ENCODE peak calls at places on chromosomes 1 and 21, in four cellular contexts. U, G, Z and B are unnamed samples.

GRCh38 chr1:30109853-30110252 is 613.5 kb downstream of the MATN1 start:
- DNase-seq in U (no peak), G (no peak), Z (no peak), B (no peak)

GRCh38 chr1:1124786-1125642 is 9.1 kb upstream of the C1orf159 start:
- DNase-seq in U (no peak), G (no peak), Z (no peak), B (peak; percentile 49)

GRCh38 chr1:21952806-21953514 is 15.8 kb upstream of the HSPG2 start:
- DNase-seq in U (no peak), G (peak; percentile 35), Z (no peak), B (no peak)

GRCh38 chr1:151834239-151834638 is 2.6 kb upstream of the RORC start:
- DNase-seq in U (peak; percentile 77), G (peak; percentile 44), Z (no peak), B (no peak)

GRCh38 chr1:241336335-241336734 is 20.7 kb downstream of the RGS7 start:
- DNase-seq in U (no peak), G (no peak), Z (no peak), B (no peak)

GRCh38 chr1:85199667-85200366 is 999 bp downstream of the SYDE2 start:
- DNase-seq in U (no peak), G (no peak), Z (no peak), B (no peak)

GRCh38 chr1:92329356-92330129 is 30.7 kb downstream of the RPAP2 start:
- DNase-seq in U (no peak), G (no peak), Z (no peak), B (no peak)

GRCh38 chr1:29752141-29752540 is 515.8 kb downstream of the PTPRU start:
- DNase-seq in U (no peak), G (no peak), Z (peak; percentile 0), B (no peak)

GRCh38 chr1:1431845-1432565 is 3.5 kb upstream of the VWA1 start:
- DNase-seq in U (peak; percentile 91), G (peak; percentile 90), Z (peak; percentile 73), B (peak; percentile 84)

GRCh38 chr1:198121058-198121829 is 35.6 kb upstream of the NEK7 start:
- DNase-seq in U (no peak), G (no peak), Z (no peak), B (no peak)

GRCh38 chr1:103529746-103530145 is 4.2 kb downstream of the RNPC3 start:
- DNase-seq in U (no peak), G (peak; percentile 66), Z (no peak), B (no peak)

GRCh38 chr21:26087223-26087918 is 83.2 kb downstream of the APP start:
- DNase-seq in U (no peak), G (no peak), Z (no peak), B (no peak)

GRCh38 chr1:155759966-155760630 is 71.2 kb downstream of the DAP3 start:
- DNase-seq in U (no peak), G (no peak), Z (no peak), B (no peak)

GRCh38 chr21:41612674-41613250 is 104.8 kb upstream of the TMPRSS2 start:
- DNase-seq in U (no peak), G (peak; percentile 90), Z (peak; percentile 65), B (peak; percentile 65)

GRCh38 chr1:109225248-109226077 is 11.7 kb downstream of the SARS1 start:
- DNase-seq in U (no peak), G (no peak), Z (no peak), B (no peak)

GRCh38 chr1:206002833-206003532 is at the start of gene RAB7B:
- DNase-seq in U (peak; percentile 65), G (peak; percentile 65), Z (peak; percentile 37), B (peak; percentile 76)

GRCh38 chr1:28329395-28330153 is 734 bp downstream of the MED18 start:
- DNase-seq in U (peak; percentile 57), G (peak; percentile 68), Z (no peak), B (peak; percentile 60)

GRCh38 chr1:37038703-37039093 is 4.4 kb upstream of the GRIK3 start:
- DNase-seq in U (no peak), G (no peak), Z (no peak), B (no peak)

GRCh38 chr1:42684139-42684538 is 1.9 kb downstream of the YBX1 start:
- DNase-seq in U (no peak), G (no peak), Z (no peak), B (no peak)

GRCh38 chr1:172699111-172699510 is 40.2 kb downstream of the FASLG start:
- DNase-seq in U (no peak), G (no peak), Z (no peak), B (no peak)

GRCh38 chr1:9291914-9292360 is 757 bp upstream of the SPSB1 start:
- DNase-seq in U (peak; percentile 74), G (peak; percentile 80), Z (peak; percentile 48), B (no peak)

GRCh38 chr21:46421191-46421750 is 37.4 kb upstream of the DIP2A start:
- DNase-seq in U (peak; percentile 45), G (peak; percentile 53), Z (no peak), B (peak; percentile 33)

GRCh38 chr1:157968503-157968902 is 24.9 kb upstream of the KIRREL1 start:
- DNase-seq in U (no peak), G (peak; percentile 68), Z (peak; percentile 27), B (no peak)

GRCh38 chr1:15962671-15963362 is 13.1 kb downstream of the ZBTB17 start:
- DNase-seq in U (no peak), G (no peak), Z (no peak), B (no peak)
- H3K27ac ChIP-seq in U (no peak overlapping the region), G (no peak overlapping the region), Z (no peak overlapping the region), B (no peak overlapping the region)

DNA sequence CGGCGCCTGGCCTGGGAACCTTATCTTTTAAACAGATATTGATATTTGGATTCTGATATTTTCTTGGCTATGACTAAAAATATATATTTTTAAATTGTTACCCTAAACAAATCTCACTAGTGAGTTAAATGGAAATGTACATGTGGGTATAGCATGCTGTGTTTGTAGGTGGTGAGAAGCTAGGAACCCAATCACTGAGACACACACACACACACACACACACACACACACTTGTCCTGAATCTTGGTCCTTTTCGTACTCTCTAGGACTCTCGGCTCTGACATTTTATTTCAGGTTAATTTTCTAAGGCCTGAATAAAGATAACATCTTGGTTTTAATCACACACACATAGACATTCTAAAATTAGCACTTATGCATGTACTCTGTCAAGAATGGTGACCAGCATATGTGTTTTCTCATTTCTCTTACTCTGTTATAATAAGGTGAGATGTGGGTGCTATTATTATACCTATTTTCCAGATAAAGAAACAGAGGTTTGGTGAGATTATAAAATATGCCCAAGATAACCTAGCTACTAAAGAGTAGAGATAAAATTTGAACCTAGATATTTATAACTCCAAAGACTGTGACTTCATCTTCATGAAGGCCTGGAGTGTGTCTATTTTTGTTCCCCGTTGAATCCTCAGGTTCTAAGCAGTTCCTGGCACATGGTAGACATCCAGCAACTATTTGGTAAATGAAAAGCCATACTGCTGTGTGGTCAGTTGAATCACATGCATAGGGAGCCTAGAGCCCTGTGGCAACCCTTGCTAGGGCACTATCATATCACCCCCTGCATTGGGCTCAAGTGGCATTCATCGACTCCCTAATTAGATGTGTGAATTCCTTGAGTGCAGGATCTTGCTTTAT is 85.0 kb upstream of the RAB3GAP2 start:
- DNase-seq in U (no peak), G (no peak), Z (no peak), B (no peak)
- H3K4me3 ChIP-seq in U (no peak overlapping the region), G (no peak overlapping the region), Z (no peak overlapping the region), B (no peak overlapping the region)

GRCh38 chr1:7298145-7298544 is 473.0 kb upstream of the VAMP3 start:
- DNase-seq in U (no peak), G (no peak), Z (no peak), B (no peak)

GRCh38 chr1:7296968-7297367 is 474.1 kb upstream of the VAMP3 start:
- DNase-seq in U (no peak), G (no peak), Z (no peak), B (no peak)

GRCh38 chr1:7299329-7299799 is 471.7 kb upstream of the VAMP3 start:
- DNase-seq in U (no peak), G (peak; percentile 64), Z (peak; percentile 46), B (no peak)

GRCh38 chr1:7299994-7300393 is 471.1 kb upstream of the VAMP3 start:
- DNase-seq in U (no peak), G (no peak), Z (no peak), B (no peak)

DNA sequence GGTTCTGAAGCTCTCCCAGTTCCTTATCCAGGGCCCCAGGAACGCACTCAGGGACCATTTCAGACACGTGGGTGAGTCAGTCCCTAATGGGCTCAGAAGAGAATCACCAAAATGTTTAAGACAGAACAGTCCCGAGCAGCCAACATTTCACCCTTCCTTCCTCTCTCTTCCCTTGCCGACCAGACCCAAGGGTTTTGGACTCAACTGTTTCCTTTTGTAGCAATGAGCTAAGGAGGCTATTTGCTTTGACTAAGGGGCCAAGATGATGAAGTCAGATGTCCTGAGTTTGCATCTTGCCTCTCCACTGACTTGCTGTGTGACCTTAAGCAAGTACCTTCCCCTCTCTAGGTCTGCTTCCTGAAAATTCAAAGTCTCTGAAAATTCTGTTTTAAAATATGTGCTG is 472.3 kb upstream of the VAMP3 start:
- DNase-seq in U (no peak), G (no peak), Z (no peak), B (no peak)
- H3K27ac ChIP-seq in U (no peak overlapping the region), G (no peak overlapping the region), Z (no peak overlapping the region), B (no peak overlapping the region)

GRCh38 chr1:203751051-203751450 is 13.9 kb upstream of the LAX1 start:
- DNase-seq in U (no peak), G (no peak), Z (no peak), B (no peak)

GRCh38 chr1:203754455-203754864 is 10.5 kb upstream of the LAX1 start:
- DNase-seq in U (no peak), G (no peak), Z (no peak), B (no peak)
- H3K4me3 ChIP-seq in U (no peak overlapping the region), G (no peak overlapping the region), Z (no peak overlapping the region), B (no peak overlapping the region)

GRCh38 chr1:86466109-86466844 is 2.5 kb upstream of the CLCA1 start:
- DNase-seq in U (no peak), G (no peak), Z (no peak), B (no peak)

GRCh38 chr1:86455078-86455477 is 13.6 kb upstream of the CLCA1 start:
- DNase-seq in U (no peak), G (no peak), Z (no peak), B (no peak)

GRCh38 chr1:86461482-86461881 is 7.2 kb upstream of the CLCA1 start:
- DNase-seq in U (no peak), G (no peak), Z (no peak), B (no peak)

GRCh38 chr1:86464819-86465218 is 3.9 kb upstream of the CLCA1 start:
- DNase-seq in U (no peak), G (no peak), Z (no peak), B (no peak)

DNA sequence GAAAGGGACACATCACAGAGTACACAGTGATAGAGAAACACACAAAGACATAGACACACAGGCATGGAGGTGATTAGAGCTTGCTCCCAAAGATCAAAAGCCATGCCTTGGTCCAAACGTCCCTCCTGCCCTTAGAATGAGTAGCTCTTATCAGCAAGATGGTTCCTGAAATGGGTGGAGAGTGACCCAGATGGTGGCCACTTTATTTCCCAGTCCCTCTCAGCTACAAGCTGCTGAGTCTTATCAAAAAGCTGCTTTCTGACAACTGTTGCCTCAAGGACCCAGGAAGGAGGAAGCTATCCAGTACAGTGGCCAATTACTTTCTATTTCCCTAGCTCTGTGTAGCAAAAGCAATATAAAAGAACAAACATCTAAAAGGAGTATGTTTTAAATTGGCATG is 7.7 kb upstream of the CLCA1 start:
- DNase-seq in U (no peak), G (no peak), Z (no peak), B (no peak)
- H3K27ac ChIP-seq in U (no peak overlapping the region), G (no peak overlapping the region), Z (no peak overlapping the region), B (no peak overlapping the region)